ENCODE peak calls at places on chromosomes 12 and 14, in four cellular contexts. C, U, D and L are unnamed samples.

GRCh38 chr12:90065301-90065801 is 356.7 kb upstream of the ATP2B1 start:
- DNase-seq in C (no peak), D (no peak), U (no peak), L (no peak)

GRCh38 chr14:55699131-55700057 is 119.4 kb downstream of the KTN1 start:
- DNase-seq in D (no peak), C (no peak), U (no peak), L (peak; percentile 78)

GRCh38 chr12:30978639-30979038 is 52.1 kb downstream of the TSPAN11 start:
- DNase-seq in D (peak; percentile 26), U (no peak), C (peak; percentile 77), L (no peak)

GRCh38 chr14:94540031-94540794 is 21.0 kb upstream of the SERPINA4 start:
- DNase-seq in D (no peak), C (no peak), U (no peak), L (no peak)

GRCh38 chr14:22552001-22552826 is 36.8 kb downstream of the DAD1 start:
- DNase-seq in U (no peak), D (no peak), C (no peak), L (no peak)

GRCh38 chr14:20836668-20837338 is 34.2 kb upstream of the RNASE1 start:
- DNase-seq in D (no peak), C (no peak), U (no peak), L (no peak)

GRCh38 chr14:51093371-51094281 is 1.3 kb downstream of the TRIM9 start:
- DNase-seq in C (peak; percentile 23), D (peak; percentile 40), U (no peak), L (no peak)

GRCh38 chr14:76446486-76446885 is 70.5 kb downstream of the ESRRB start:
- DNase-seq in D (no peak), C (no peak), U (no peak), L (no peak)

GRCh38 chr12:95820096-95820703 is 29.6 kb upstream of the NTN4 start:
- DNase-seq in D (peak; percentile 66), C (no peak), U (no peak), L (no peak)

GRCh38 chr12:71958993-71959588 is 20.4 kb downstream of the TPH2 start:
- DNase-seq in D (no peak), U (no peak), C (no peak), L (no peak)

GRCh38 chr14:68460541-68460940 is 332.3 kb downstream of the ZFP36L1 start:
- DNase-seq in D (no peak), U (no peak), C (no peak), L (no peak)

GRCh38 chr12:124453419-124454351 is 113.7 kb downstream of the NCOR2 start:
- DNase-seq in D (peak; percentile 72), C (peak; percentile 86), U (peak; percentile 87), L (no peak)

GRCh38 chr12:112107728-112108447 is 695 bp downstream of the NAA25 start:
- DNase-seq in D (peak; percentile 42), C (no peak), U (no peak), L (no peak)

GRCh38 chr12:66984962-66985361 is 284.2 kb upstream of the CAND1 start:
- DNase-seq in C (no peak), U (no peak), D (no peak), L (no peak)

GRCh38 chr12:10288989-10289388 is 18.7 kb upstream of the KLRD1 start:
- DNase-seq in D (no peak), U (no peak), C (no peak), L (no peak)

GRCh38 chr12:111158992-111159391 is 209.9 kb downstream of the PHETA1 start:
- DNase-seq in U (no peak), D (no peak), C (no peak), L (no peak)

GRCh38 chr14:102020058-102020971 is 55.9 kb downstream of the DYNC1H1 start:
- DNase-seq in D (no peak), U (no peak), C (no peak), L (no peak)

GRCh38 chr14:99633913-99634312 is 11.0 kb upstream of the HHIPL1 start:
- DNase-seq in U (no peak), D (no peak), C (no peak), L (no peak)

GRCh38 chr12:130456375-130457199 is 118.9 kb downstream of the PIWIL1 start:
- DNase-seq in D (no peak), U (no peak), C (peak; percentile 68), L (no peak)

GRCh38 chr14:95303552-95303951 is 16.2 kb downstream of the CLMN start:
- DNase-seq in C (no peak), D (no peak), U (no peak), L (no peak)

GRCh38 chr12:23611320-23611719 is 338.1 kb downstream of the SOX5 start:
- DNase-seq in U (no peak), D (no peak), C (no peak), L (no peak)

GRCh38 chr12:115466076-115466475 is 782.1 kb upstream of the TBX3 start:
- DNase-seq in C (no peak), U (no peak), D (no peak), L (no peak)

GRCh38 chr14:62807636-62808035 is 237.6 kb downstream of the KCNH5 start:
- DNase-seq in U (no peak), D (no peak), C (no peak), L (no peak)

GRCh38 chr12:116306536-116306935 is 29.0 kb upstream of the MED13L start:
- DNase-seq in U (no peak), C (no peak), D (no peak), L (no peak)

GRCh38 chr12:121805800-121806555 is 2.2 kb downstream of the SETD1B start:
- DNase-seq in C (no peak), U (no peak), D (peak; percentile 50), L (peak; percentile 65)

GRCh38 chr12:99915251-99916082 is 69.3 kb downstream of the ANKS1B start:
- DNase-seq in C (no peak), D (no peak), U (no peak), L (no peak)

GRCh38 chr14:42130809-42131208 is 524.1 kb downstream of the LRFN5 start:
- DNase-seq in C (no peak), D (no peak), U (no peak), L (no peak)

GRCh38 chr12:113860059-113860820 is 105.9 kb downstream of the RBM19 start:
- DNase-seq in U (no peak), C (no peak), D (no peak), L (no peak)

GRCh38 chr12:29229158-29229505 is 80.1 kb downstream of the FAR2 start:
- DNase-seq in U (no peak), D (no peak), C (no peak), L (no peak)

DNA sequence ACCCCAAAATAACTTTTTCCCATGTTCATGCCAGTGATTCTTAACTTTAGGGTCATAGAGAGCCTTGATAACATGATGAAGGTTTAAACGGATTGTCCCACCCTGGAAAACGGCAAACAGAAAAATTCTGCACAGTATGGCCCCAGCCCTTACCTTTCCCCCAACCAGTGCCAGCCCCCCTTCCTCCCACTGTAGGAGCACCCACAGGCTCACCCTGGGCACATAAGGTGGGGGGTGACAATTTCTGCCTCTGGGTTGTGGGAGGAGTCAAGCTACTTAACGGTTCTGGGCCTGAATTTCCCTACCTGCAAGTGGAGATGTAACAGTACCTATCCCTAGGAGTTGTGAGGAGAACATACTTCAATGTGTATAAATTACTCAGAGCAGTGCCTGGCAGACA is 18.1 kb downstream of the XRCC3 start:
- DNase-seq in U (no peak), D (no peak), C (no peak), L (no peak)
- H3K27ac ChIP-seq in U (peak overlapping the region; percentile 28), D (no peak overlapping the region), C (peak overlapping the region; percentile 76), L (no peak overlapping the region)

GRCh38 chr12:46046436-46046835 is 56.1 kb upstream of the SCAF11 start:
- DNase-seq in D (no peak), U (no peak), C (no peak), L (no peak)

GRCh38 chr12:46050805-46051204 is 60.4 kb upstream of the SCAF11 start:
- DNase-seq in U (no peak), C (no peak), D (no peak), L (no peak)

GRCh38 chr12:46043972-46044520 is 53.7 kb upstream of the SCAF11 start:
- DNase-seq in U (no peak), C (no peak), D (no peak), L (no peak)

DNA sequence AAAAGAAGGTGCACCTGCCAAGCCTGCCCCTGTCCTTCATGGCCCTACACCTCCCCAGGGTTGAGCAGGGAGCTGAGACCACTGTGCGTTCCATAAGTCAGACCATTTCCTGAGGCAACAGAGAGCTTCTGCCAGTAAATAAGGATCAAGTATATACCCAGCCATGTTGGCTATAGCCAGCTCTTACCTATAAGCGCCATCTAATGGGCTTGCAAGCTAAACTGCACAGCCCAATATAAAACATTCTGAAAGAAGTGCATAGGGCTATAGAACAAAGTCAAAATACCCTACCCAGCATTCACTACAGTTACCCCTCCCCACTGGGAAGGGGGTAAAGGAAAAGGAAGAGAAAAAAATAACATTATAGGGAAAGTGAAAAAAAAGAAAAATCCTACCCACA is 59.3 kb upstream of the SCAF11 start:
- DNase-seq in U (no peak), C (no peak), D (no peak), L (no peak)
- H3K9me3 ChIP-seq in U (peaks cover 19% of the 10 kb centered on the region), C (peaks cover 66% of the 10 kb centered on the region), D (no peaks in the 10 kb centered on the region), L (peaks cover 8% of the 10 kb centered on the region)

GRCh38 chr12:46659844-46660243 is 166.0 kb downstream of the SLC38A4 start:
- DNase-seq in D (no peak), C (no peak), U (no peak), L (no peak)
- H3K27ac ChIP-seq in D (no peak overlapping the region), C (peak overlapping the region; percentile 79), U (peak overlapping the region; percentile 71), L (peak overlapping the region; percentile 93)

DNA sequence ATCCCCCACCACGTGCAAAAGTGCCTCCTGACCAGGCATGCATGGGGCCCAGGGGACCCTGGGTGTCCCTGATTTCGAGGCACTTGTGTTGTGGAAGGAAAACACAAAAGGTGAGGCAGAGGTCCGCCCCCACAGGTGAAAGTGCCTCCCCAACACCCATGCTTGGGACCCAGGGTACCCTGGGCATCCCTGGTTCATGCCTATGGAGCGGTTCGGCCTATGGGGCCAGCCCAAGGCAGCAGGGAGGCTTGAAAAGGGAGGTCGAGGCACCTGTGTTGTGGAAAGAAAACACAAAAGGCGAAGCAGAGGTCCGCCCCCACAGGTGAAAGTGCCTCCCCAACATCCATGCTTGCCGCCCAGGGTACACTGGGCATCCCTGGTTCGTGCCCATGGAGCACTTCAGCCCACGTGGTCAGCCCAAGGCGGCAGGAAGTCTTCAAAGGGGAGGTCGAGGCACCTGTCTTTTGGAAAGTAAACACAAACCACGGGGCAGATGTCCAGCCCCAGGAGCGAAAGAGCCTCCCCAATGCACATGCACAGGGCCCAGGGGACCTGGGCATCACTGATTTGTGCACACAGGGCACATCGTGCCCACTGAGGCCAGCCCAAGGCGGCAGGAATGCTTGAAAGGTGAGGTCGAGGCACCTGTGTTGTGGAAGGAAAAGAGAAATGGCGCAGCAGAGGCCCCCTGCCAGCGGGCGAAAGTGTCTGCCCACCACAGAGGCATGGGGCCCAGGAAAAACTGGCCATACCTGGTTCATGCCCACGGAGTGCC is 375.5 kb downstream of the ALG10 start:
- DNase-seq in C (peak; percentile 8), U (no peak), D (peak; percentile 11), L (peak; percentile 20)
- H3K9me3 ChIP-seq in C (peaks cover 76% of the 10 kb centered on the region), U (peaks cover 6% of the 10 kb centered on the region), D (no peaks in the 10 kb centered on the region), L (peaks cover 5% of the 10 kb centered on the region)

DNA sequence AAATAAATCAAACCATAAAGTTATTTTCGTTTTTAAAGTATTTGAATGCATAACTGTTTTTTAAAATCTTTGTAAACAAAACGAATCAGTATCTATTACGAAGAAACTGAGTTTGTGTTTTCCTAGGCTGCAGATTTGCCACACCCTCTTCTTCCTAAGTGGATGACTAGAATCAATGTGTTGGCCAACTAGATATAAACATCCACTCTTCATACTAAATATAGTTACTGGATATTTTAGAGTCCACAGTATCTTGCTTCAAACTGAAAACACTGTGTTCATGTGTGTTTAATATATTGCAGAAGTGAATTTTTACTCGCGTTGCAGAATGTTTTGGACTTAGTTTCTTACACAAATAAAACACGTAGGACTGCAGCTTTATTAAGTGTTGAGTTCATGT is 63.2 kb downstream of the KLHL28 start:
- DNase-seq in D (no peak), C (no peak), U (no peak), L (no peak)
- H3K27ac ChIP-seq in D (no peak overlapping the region), C (peak overlapping the region; percentile 100), U (no peak overlapping the region), L (no peak overlapping the region)

GRCh38 chr12:132948146-132949066 is 7.7 kb downstream of the ZNF605 start:
- DNase-seq in C (no peak), D (no peak), U (no peak), L (no peak)
- H3K9me3 ChIP-seq in C (peaks cover 98% of the 10 kb centered on the region), D (peaks cover 6% of the 10 kb centered on the region), U (peaks cover 92% of the 10 kb centered on the region), L (peaks cover 12% of the 10 kb centered on the region)